ENCODE peak calls at places on chromosomes 11 and 22, in eight cellular contexts. One of them, this sample, is unnamed.

GRCh38 chr11:38006466-38006865 is 1408.4 kb upstream of the RAG2 start:
- DNase-seq in colonic mucosa: no peak
- DNase-seq in HT1080: no peak
- DNase-seq in endothelial cell: no peak
- DNase-seq in astrocyte of the spinal cord: no peak
- DNase-seq in psoas muscle: no peak
- DNase-seq in caudate nucleus: no peak
- DNase-seq in NCI-H2081 treated with DMSO at 0.1 percent for 48 hours: no peak
- DNase-seq in this sample: no peak

GRCh38 chr11:15867886-15868285 is 488.5 kb downstream of the SOX6 start:
- DNase-seq in colonic mucosa: no peak
- DNase-seq in HT1080: no peak
- DNase-seq in endothelial cell: no peak
- DNase-seq in astrocyte of the spinal cord: no peak
- DNase-seq in psoas muscle: no peak
- DNase-seq in caudate nucleus: no peak
- DNase-seq in NCI-H2081 treated with DMSO at 0.1 percent for 48 hours: no peak
- DNase-seq in this sample: no peak

GRCh38 chr22:25447067-25447688 is 117.3 kb upstream of the GRK3 start:
- DNase-seq in colonic mucosa: no peak
- DNase-seq in HT1080: no peak
- DNase-seq in endothelial cell: no peak
- DNase-seq in astrocyte of the spinal cord: no peak
- DNase-seq in psoas muscle: no peak
- DNase-seq in caudate nucleus: no peak
- DNase-seq in NCI-H2081 treated with DMSO at 0.1 percent for 48 hours: no peak
- DNase-seq in this sample: no peak

GRCh38 chr22:43209971-43210370 is 23.0 kb upstream of the TTLL12 start:
- DNase-seq in colonic mucosa: no peak
- DNase-seq in HT1080: no peak
- DNase-seq in endothelial cell: no peak
- DNase-seq in astrocyte of the spinal cord: no peak
- DNase-seq in psoas muscle: peak
- DNase-seq in caudate nucleus: no peak
- DNase-seq in NCI-H2081 treated with DMSO at 0.1 percent for 48 hours: no peak
- DNase-seq in this sample: no peak

GRCh38 chr22:38316340-38317236 is 645 bp downstream of the CSNK1E start:
- DNase-seq in colonic mucosa: peak
- DNase-seq in HT1080: peak
- DNase-seq in endothelial cell: peak
- DNase-seq in astrocyte of the spinal cord: peak
- DNase-seq in psoas muscle: peak
- DNase-seq in caudate nucleus: peak
- DNase-seq in NCI-H2081 treated with DMSO at 0.1 percent for 48 hours: no peak
- DNase-seq in this sample: peak

GRCh38 chr11:35236667-35237003 is 97.7 kb downstream of the CD44 start:
- DNase-seq in colonic mucosa: no peak
- DNase-seq in HT1080: peak
- DNase-seq in endothelial cell: no peak
- DNase-seq in astrocyte of the spinal cord: peak
- DNase-seq in psoas muscle: no peak
- DNase-seq in caudate nucleus: no peak
- DNase-seq in NCI-H2081 treated with DMSO at 0.1 percent for 48 hours: no peak
- DNase-seq in this sample: peak

GRCh38 chr11:76810151-76810853 is 27.1 kb downstream of the TSKU start:
- DNase-seq in colonic mucosa: peak
- DNase-seq in HT1080: peak
- DNase-seq in endothelial cell: peak
- DNase-seq in astrocyte of the spinal cord: no peak
- DNase-seq in psoas muscle: no peak
- DNase-seq in caudate nucleus: no peak
- DNase-seq in NCI-H2081 treated with DMSO at 0.1 percent for 48 hours: no peak
- DNase-seq in this sample: peak

GRCh38 chr22:49106136-49106930 is 721.3 kb downstream of the BRD1 start:
- DNase-seq in colonic mucosa: no peak
- DNase-seq in HT1080: no peak
- DNase-seq in endothelial cell: no peak
- DNase-seq in astrocyte of the spinal cord: no peak
- DNase-seq in psoas muscle: no peak
- DNase-seq in caudate nucleus: no peak
- DNase-seq in NCI-H2081 treated with DMSO at 0.1 percent for 48 hours: no peak
- DNase-seq in this sample: no peak

GRCh38 chr22:50625568-50626313 is 2.2 kb downstream of the ARSA start:
- DNase-seq in colonic mucosa: no peak
- DNase-seq in HT1080: no peak
- DNase-seq in endothelial cell: peak
- DNase-seq in astrocyte of the spinal cord: no peak
- DNase-seq in psoas muscle: peak
- DNase-seq in caudate nucleus: no peak
- DNase-seq in NCI-H2081 treated with DMSO at 0.1 percent for 48 hours: no peak
- DNase-seq in this sample: no peak

GRCh38 chr11:62004473-62004872 is 37.0 kb upstream of the FTH1 start:
- DNase-seq in colonic mucosa: no peak
- DNase-seq in HT1080: peak
- DNase-seq in endothelial cell: no peak
- DNase-seq in astrocyte of the spinal cord: peak
- DNase-seq in psoas muscle: peak
- DNase-seq in caudate nucleus: no peak
- DNase-seq in NCI-H2081 treated with DMSO at 0.1 percent for 48 hours: no peak
- DNase-seq in this sample: peak

GRCh38 chr11:12159351-12160099 is 49.1 kb downstream of the MICAL2 start:
- DNase-seq in colonic mucosa: no peak
- DNase-seq in HT1080: peak
- DNase-seq in endothelial cell: no peak
- DNase-seq in astrocyte of the spinal cord: peak
- DNase-seq in psoas muscle: no peak
- DNase-seq in caudate nucleus: no peak
- DNase-seq in NCI-H2081 treated with DMSO at 0.1 percent for 48 hours: no peak
- DNase-seq in this sample: peak

GRCh38 chr22:23064381-23065068 is 5.8 kb upstream of the GNAZ start:
- DNase-seq in colonic mucosa: no peak
- DNase-seq in HT1080: no peak
- DNase-seq in endothelial cell: no peak
- DNase-seq in astrocyte of the spinal cord: no peak
- DNase-seq in psoas muscle: peak
- DNase-seq in caudate nucleus: no peak
- DNase-seq in NCI-H2081 treated with DMSO at 0.1 percent for 48 hours: no peak
- DNase-seq in this sample: no peak

GRCh38 chr11:39641749-39642148 is 1817.7 kb downstream of the LRRC4C start:
- DNase-seq in colonic mucosa: no peak
- DNase-seq in HT1080: no peak
- DNase-seq in endothelial cell: no peak
- DNase-seq in astrocyte of the spinal cord: peak
- DNase-seq in psoas muscle: no peak
- DNase-seq in caudate nucleus: no peak
- DNase-seq in NCI-H2081 treated with DMSO at 0.1 percent for 48 hours: no peak
- DNase-seq in this sample: no peak

GRCh38 chr11:76783901-76784813 is 1.0 kb downstream of the TSKU start:
- DNase-seq in colonic mucosa: peak
- DNase-seq in HT1080: peak
- DNase-seq in endothelial cell: peak
- DNase-seq in astrocyte of the spinal cord: peak
- DNase-seq in psoas muscle: peak
- DNase-seq in caudate nucleus: no peak
- DNase-seq in NCI-H2081 treated with DMSO at 0.1 percent for 48 hours: no peak
- DNase-seq in this sample: peak

GRCh38 chr11:118979434-118979833 is 7.9 kb downstream of the FOXR1 start:
- DNase-seq in colonic mucosa: no peak
- DNase-seq in HT1080: no peak
- DNase-seq in endothelial cell: no peak
- DNase-seq in astrocyte of the spinal cord: no peak
- DNase-seq in psoas muscle: no peak
- DNase-seq in caudate nucleus: no peak
- DNase-seq in NCI-H2081 treated with DMSO at 0.1 percent for 48 hours: no peak
- DNase-seq in this sample: no peak

GRCh38 chr11:47867821-47868220 is 19.7 kb upstream of the NUP160 start:
- DNase-seq in colonic mucosa: no peak
- DNase-seq in HT1080: no peak
- DNase-seq in endothelial cell: no peak
- DNase-seq in astrocyte of the spinal cord: no peak
- DNase-seq in psoas muscle: no peak
- DNase-seq in caudate nucleus: no peak
- DNase-seq in NCI-H2081 treated with DMSO at 0.1 percent for 48 hours: no peak
- DNase-seq in this sample: peak

GRCh38 chr22:49371325-49372110 is 456.2 kb downstream of the BRD1 start:
- DNase-seq in colonic mucosa: peak
- DNase-seq in HT1080: no peak
- DNase-seq in endothelial cell: peak
- DNase-seq in astrocyte of the spinal cord: no peak
- DNase-seq in psoas muscle: no peak
- DNase-seq in caudate nucleus: no peak
- DNase-seq in NCI-H2081 treated with DMSO at 0.1 percent for 48 hours: no peak
- DNase-seq in this sample: no peak

GRCh38 chr11:122668562-122669090 is 13.1 kb downstream of the UBASH3B start:
- DNase-seq in colonic mucosa: no peak
- DNase-seq in HT1080: peak
- DNase-seq in endothelial cell: no peak
- DNase-seq in astrocyte of the spinal cord: peak
- DNase-seq in psoas muscle: no peak
- DNase-seq in caudate nucleus: no peak
- DNase-seq in NCI-H2081 treated with DMSO at 0.1 percent for 48 hours: no peak
- DNase-seq in this sample: peak

GRCh38 chr11:26936109-26936508 is 57.8 kb upstream of the FIBIN start:
- DNase-seq in colonic mucosa: no peak
- DNase-seq in HT1080: no peak
- DNase-seq in endothelial cell: no peak
- DNase-seq in astrocyte of the spinal cord: no peak
- DNase-seq in psoas muscle: no peak
- DNase-seq in caudate nucleus: no peak
- DNase-seq in NCI-H2081 treated with DMSO at 0.1 percent for 48 hours: no peak
- DNase-seq in this sample: no peak

GRCh38 chr11:17008099-17008498 is 6.1 kb downstream of the PLEKHA7 start:
- DNase-seq in colonic mucosa: no peak
- DNase-seq in HT1080: no peak
- DNase-seq in endothelial cell: no peak
- DNase-seq in astrocyte of the spinal cord: no peak
- DNase-seq in psoas muscle: peak
- DNase-seq in caudate nucleus: no peak
- DNase-seq in NCI-H2081 treated with DMSO at 0.1 percent for 48 hours: no peak
- DNase-seq in this sample: no peak

GRCh38 chr11:32427935-32428664 is 7.2 kb downstream of the WT1 start:
- DNase-seq in colonic mucosa: no peak
- DNase-seq in HT1080: no peak
- DNase-seq in endothelial cell: peak
- DNase-seq in astrocyte of the spinal cord: no peak
- DNase-seq in psoas muscle: no peak
- DNase-seq in caudate nucleus: no peak
- DNase-seq in NCI-H2081 treated with DMSO at 0.1 percent for 48 hours: no peak
- DNase-seq in this sample: no peak

GRCh38 chr11:96708469-96708868 is 318.7 kb downstream of the JRKL start:
- DNase-seq in colonic mucosa: no peak
- DNase-seq in HT1080: no peak
- DNase-seq in endothelial cell: no peak
- DNase-seq in astrocyte of the spinal cord: no peak
- DNase-seq in psoas muscle: no peak
- DNase-seq in caudate nucleus: no peak
- DNase-seq in NCI-H2081 treated with DMSO at 0.1 percent for 48 hours: no peak
- DNase-seq in this sample: no peak

GRCh38 chr22:41885116-41885515 is 29.8 kb downstream of the SHISA8 start:
- DNase-seq in colonic mucosa: no peak
- DNase-seq in HT1080: no peak
- DNase-seq in endothelial cell: no peak
- DNase-seq in astrocyte of the spinal cord: no peak
- DNase-seq in psoas muscle: no peak
- DNase-seq in caudate nucleus: no peak
- DNase-seq in NCI-H2081 treated with DMSO at 0.1 percent for 48 hours: no peak
- DNase-seq in this sample: no peak

GRCh38 chr11:45879803-45880685 is 5.4 kb upstream of the MAPK8IP1 start:
- DNase-seq in colonic mucosa: no peak
- DNase-seq in HT1080: peak
- DNase-seq in endothelial cell: no peak
- DNase-seq in astrocyte of the spinal cord: no peak
- DNase-seq in psoas muscle: no peak
- DNase-seq in caudate nucleus: no peak
- DNase-seq in NCI-H2081 treated with DMSO at 0.1 percent for 48 hours: no peak
- DNase-seq in this sample: peak

GRCh38 chr22:22927888-22928665 is 40.5 kb downstream of the IGLL5 start:
- DNase-seq in colonic mucosa: no peak
- DNase-seq in HT1080: no peak
- DNase-seq in endothelial cell: no peak
- DNase-seq in astrocyte of the spinal cord: no peak
- DNase-seq in psoas muscle: peak
- DNase-seq in caudate nucleus: no peak
- DNase-seq in NCI-H2081 treated with DMSO at 0.1 percent for 48 hours: no peak
- DNase-seq in this sample: no peak

GRCh38 chr11:58567889-58568512 is 7.7 kb downstream of the LPXN start:
- DNase-seq in colonic mucosa: peak
- DNase-seq in HT1080: peak
- DNase-seq in endothelial cell: peak
- DNase-seq in astrocyte of the spinal cord: peak
- DNase-seq in psoas muscle: peak
- DNase-seq in caudate nucleus: no peak
- DNase-seq in NCI-H2081 treated with DMSO at 0.1 percent for 48 hours: no peak
- DNase-seq in this sample: peak

GRCh38 chr22:43923191-43923590 is 414 bp upstream of the PNPLA3 start:
- DNase-seq in colonic mucosa: no peak
- DNase-seq in HT1080: peak
- DNase-seq in endothelial cell: no peak
- DNase-seq in astrocyte of the spinal cord: peak
- DNase-seq in psoas muscle: no peak
- DNase-seq in caudate nucleus: no peak
- DNase-seq in NCI-H2081 treated with DMSO at 0.1 percent for 48 hours: no peak
- DNase-seq in this sample: no peak

GRCh38 chr11:77039491-77040400 is 5.5 kb downstream of the B3GNT6 start:
- DNase-seq in colonic mucosa: peak
- DNase-seq in HT1080: no peak
- DNase-seq in endothelial cell: peak
- DNase-seq in astrocyte of the spinal cord: peak
- DNase-seq in psoas muscle: no peak
- DNase-seq in caudate nucleus: no peak
- DNase-seq in NCI-H2081 treated with DMSO at 0.1 percent for 48 hours: no peak
- DNase-seq in this sample: peak

GRCh38 chr11:133598879-133599278 is 66.6 kb upstream of the OPCML start:
- DNase-seq in colonic mucosa: no peak
- DNase-seq in HT1080: no peak
- DNase-seq in endothelial cell: no peak
- DNase-seq in astrocyte of the spinal cord: no peak
- DNase-seq in psoas muscle: no peak
- DNase-seq in caudate nucleus: no peak
- DNase-seq in NCI-H2081 treated with DMSO at 0.1 percent for 48 hours: no peak
- DNase-seq in this sample: no peak

GRCh38 chr22:48827228-48827810 is 1000.4 kb downstream of the BRD1 start:
- DNase-seq in colonic mucosa: no peak
- DNase-seq in HT1080: peak
- DNase-seq in endothelial cell: no peak
- DNase-seq in astrocyte of the spinal cord: no peak
- DNase-seq in psoas muscle: no peak
- DNase-seq in caudate nucleus: no peak
- DNase-seq in NCI-H2081 treated with DMSO at 0.1 percent for 48 hours: peak
- DNase-seq in this sample: no peak

This sample was measured in RPMI7951.